ENCODE peak calls at places on chromosomes 2 and 18, in four cellular contexts. E is stimulated activated CD8-positive, alpha-beta memory T cell treated with anti-CD3 and anti-CD28 coated beads, Interleukin-7, amount 100 ng/mL, for 1 hour; W is ACHN; U is pancreas. F is an unnamed sample.

GRCh38 chr18:72848534-72849237 is 19.1 kb downstream of the NETO1 start:
- DNase-seq in E (no peak), U (no peak), W (no peak), F (no peak)

GRCh38 chr2:68916226-68916625 is 36.5 kb downstream of the GKN2 start:
- DNase-seq in U (no peak), E (no peak), W (no peak), F (no peak)

GRCh38 chr18:76483780-76484179 is 11.3 kb downstream of the ZNF516 start:
- DNase-seq in W (no peak), E (no peak), U (no peak), F (no peak)

GRCh38 chr2:104854507-104855173 is 725 bp downstream of the POU3F3 start:
- DNase-seq in E (no peak), U (no peak), W (peak; percentile 65), F (peak; percentile 40)

GRCh38 chr18:6744816-6745455 is 15.4 kb downstream of the ARHGAP28 start:
- DNase-seq in E (no peak), U (no peak), W (no peak), F (no peak)

GRCh38 chr2:150425121-150425559 is 62.3 kb downstream of the RND3 start:
- DNase-seq in E (no peak), U (no peak), W (no peak), F (no peak)

GRCh38 chr18:38011446-38011845 is 445.8 kb upstream of the CELF4 start:
- DNase-seq in W (no peak), E (no peak), U (no peak), F (no peak)

GRCh38 chr18:7896164-7896563 is 329.0 kb downstream of the PTPRM start:
- DNase-seq in E (no peak), U (no peak), W (no peak), F (no peak)

GRCh38 chr18:78492064-78492812 is 487.4 kb upstream of the SALL3 start:
- DNase-seq in U (no peak), W (no peak), E (no peak), F (no peak)

GRCh38 chr2:8065191-8065590 is 616.7 kb upstream of the ID2 start:
- DNase-seq in U (no peak), E (no peak), W (no peak), F (no peak)

GRCh38 chr2:7004641-7005040 is 87.4 kb downstream of the RNF144A start:
- DNase-seq in E (no peak), W (no peak), U (no peak), F (no peak)

GRCh38 chr18:12841070-12841469 is 43.0 kb downstream of the PTPN2 start:
- DNase-seq in E (no peak), W (no peak), U (no peak), F (no peak)

GRCh38 chr2:191617589-191617988 is 60.3 kb upstream of the NABP1 start:
- DNase-seq in U (no peak), W (no peak), E (peak; percentile 15), F (no peak)

GRCh38 chr18:56377161-56377560 is 261.2 kb downstream of the TXNL1 start:
- DNase-seq in W (no peak), E (no peak), U (no peak), F (no peak)

GRCh38 chr2:200677721-200678532 is 92.1 kb downstream of the AOX1 start:
- DNase-seq in W (no peak), E (no peak), U (no peak), F (no peak)

GRCh38 chr2:232316382-232317190 is 62.0 kb upstream of the ALPP start:
- DNase-seq in U (no peak), E (no peak), W (no peak), F (no peak)

GRCh38 chr2:19031642-19032041 is 326.8 kb downstream of the OSR1 start:
- DNase-seq in E (no peak), U (no peak), W (no peak), F (no peak)

GRCh38 chr2:171411791-171412483 is 21.9 kb downstream of the METTL8 start:
- DNase-seq in W (no peak), E (no peak), U (no peak), F (no peak)

GRCh38 chr2:127355407-127356008 is 32.3 kb downstream of the MAP3K2 start:
- DNase-seq in E (no peak), U (no peak), W (peak; percentile 45), F (no peak)

GRCh38 chr2:237213325-237214040 is 127.8 kb downstream of the COPS8 start:
- DNase-seq in W (no peak), E (no peak), U (peak; percentile 53), F (no peak)

GRCh38 chr2:189018636-189019035 is 44.5 kb downstream of the COL3A1 start:
- DNase-seq in E (no peak), U (no peak), W (no peak), F (no peak)

GRCh38 chr2:240166761-240167587 is 26.5 kb upstream of the OTOS start:
- DNase-seq in E (no peak), U (no peak), W (no peak), F (no peak)

GRCh38 chr2:19819097-19820065 is 82.4 kb downstream of the TTC32 start:
- DNase-seq in U (no peak), E (no peak), W (no peak), F (no peak)

GRCh38 chr18:446941-447560 is 53.5 kb downstream of the COLEC12 start:
- DNase-seq in E (no peak), U (no peak), W (no peak), F (no peak)

GRCh38 chr2:28951910-28952805 is 28.9 kb upstream of the TOGARAM2 start:
- DNase-seq in U (no peak), W (no peak), E (no peak), F (peak; percentile 90)

GRCh38 chr2:141554810-141555209 is 576.0 kb downstream of the LRP1B start:
- DNase-seq in W (peak; percentile 49), E (no peak), U (no peak), F (peak; percentile 57)

GRCh38 chr18:79379931-79380815 is 15.6 kb upstream of the NFATC1 start:
- DNase-seq in W (no peak), U (no peak), E (no peak), F (no peak)

GRCh38 chr18:75455249-75456183 is 28.0 kb upstream of the SMIM21 start:
- DNase-seq in U (no peak), W (no peak), E (no peak), F (no peak)